ENCODE peak calls at places on chromosomes 13 and 19, in nine cellular contexts. One of them, this sample, is unnamed.
A peak's percentile ranks its signal among the peaks of the same experiment; 100 is the strongest.

GRCh38 chr19:3184847-3185481 is 766 bp upstream of the NCLN start:
- DNase-seq in WTC11: peak; percentile 56
- DNase-seq in A549: no peak
- DNase-seq in HTR-8/SVneo: peak; percentile 47
- DNase-seq in GM12865: peak; percentile 78
- DNase-seq in T follicular helper cell: peak; percentile 69
- DNase-seq in left ventricle myocardium inferior: peak; percentile 70
- DNase-seq in cardiac septum: peak; percentile 86
- DNase-seq in astrocyte: no peak
- DNase-seq in this sample: peak; percentile 82

GRCh38 chr13:94480672-94481145 is 1.2 kb upstream of the DCT start:
- DNase-seq in astrocyte: peak; percentile 46
- DNase-seq in T follicular helper cell: no peak
- DNase-seq in HTR-8/SVneo: no peak
- DNase-seq in left ventricle myocardium inferior: peak; percentile 41
- DNase-seq in A549: no peak
- DNase-seq in GM12865: no peak
- DNase-seq in WTC11: no peak
- DNase-seq in cardiac septum: no peak
- DNase-seq in this sample: peak; percentile 59

GRCh38 chr13:35489050-35489449 is 12.6 kb upstream of the MAB21L1 start:
- DNase-seq in astrocyte: no peak
- DNase-seq in GM12865: no peak
- DNase-seq in WTC11: no peak
- DNase-seq in left ventricle myocardium inferior: no peak
- DNase-seq in A549: no peak
- DNase-seq in T follicular helper cell: no peak
- DNase-seq in HTR-8/SVneo: no peak
- DNase-seq in cardiac septum: no peak
- DNase-seq in this sample: no peak

GRCh38 chr13:72204291-72204690 is 337.3 kb upstream of the DACH1 start:
- DNase-seq in HTR-8/SVneo: peak; percentile 2
- DNase-seq in T follicular helper cell: no peak
- DNase-seq in A549: no peak
- DNase-seq in WTC11: no peak
- DNase-seq in cardiac septum: no peak
- DNase-seq in left ventricle myocardium inferior: no peak
- DNase-seq in astrocyte: peak; percentile 79
- DNase-seq in GM12865: no peak
- DNase-seq in this sample: no peak

GRCh38 chr19:50835785-50836542 is 2.6 kb upstream of the KLK15 start:
- DNase-seq in T follicular helper cell: peak; percentile 40
- DNase-seq in cardiac septum: peak; percentile 79
- DNase-seq in left ventricle myocardium inferior: peak; percentile 66
- DNase-seq in WTC11: peak; percentile 81
- DNase-seq in GM12865: peak; percentile 82
- DNase-seq in HTR-8/SVneo: peak; percentile 90
- DNase-seq in A549: peak; percentile 83
- DNase-seq in astrocyte: peak; percentile 19
- DNase-seq in this sample: peak; percentile 80

GRCh38 chr19:48881741-48882657 is 9.8 kb downstream of the PPP1R15A start:
- DNase-seq in WTC11: peak; percentile 73
- DNase-seq in astrocyte: no peak
- DNase-seq in T follicular helper cell: no peak
- DNase-seq in cardiac septum: no peak
- DNase-seq in GM12865: peak; percentile 45
- DNase-seq in HTR-8/SVneo: no peak
- DNase-seq in left ventricle myocardium inferior: no peak
- DNase-seq in A549: peak; percentile 58
- DNase-seq in this sample: no peak

GRCh38 chr19:32457540-32457939 is 52.0 kb downstream of the DPY19L3 start:
- DNase-seq in astrocyte: no peak
- DNase-seq in A549: no peak
- DNase-seq in WTC11: no peak
- DNase-seq in T follicular helper cell: no peak
- DNase-seq in HTR-8/SVneo: no peak
- DNase-seq in left ventricle myocardium inferior: no peak
- DNase-seq in cardiac septum: no peak
- DNase-seq in GM12865: peak; percentile 37
- DNase-seq in this sample: no peak

GRCh38 chr19:48671456-48671995 is 1.3 kb downstream of the NTN5 start:
- DNase-seq in astrocyte: no peak
- DNase-seq in left ventricle myocardium inferior: no peak
- DNase-seq in A549: no peak
- DNase-seq in WTC11: no peak
- DNase-seq in GM12865: no peak
- DNase-seq in cardiac septum: no peak
- DNase-seq in T follicular helper cell: no peak
- DNase-seq in HTR-8/SVneo: no peak
- DNase-seq in this sample: no peak

GRCh38 chr19:3346677-3347353 is 19.6 kb upstream of the NFIC start:
- DNase-seq in left ventricle myocardium inferior: peak; percentile 79
- DNase-seq in WTC11: no peak
- DNase-seq in GM12865: no peak
- DNase-seq in T follicular helper cell: no peak
- DNase-seq in HTR-8/SVneo: no peak
- DNase-seq in cardiac septum: no peak
- DNase-seq in A549: no peak
- DNase-seq in astrocyte: no peak
- DNase-seq in this sample: peak; percentile 85

GRCh38 chr19:18649371-18650047 is 12.7 kb downstream of the KLHL26 start:
- DNase-seq in astrocyte: peak; percentile 58
- DNase-seq in WTC11: no peak
- DNase-seq in left ventricle myocardium inferior: peak; percentile 86
- DNase-seq in cardiac septum: no peak
- DNase-seq in T follicular helper cell: no peak
- DNase-seq in GM12865: no peak
- DNase-seq in HTR-8/SVneo: no peak
- DNase-seq in A549: no peak
- DNase-seq in this sample: peak; percentile 88

GRCh38 chr13:110366733-110367132 is 59.6 kb downstream of the COL4A2 start:
- DNase-seq in GM12865: no peak
- DNase-seq in T follicular helper cell: no peak
- DNase-seq in astrocyte: no peak
- DNase-seq in cardiac septum: no peak
- DNase-seq in A549: no peak
- DNase-seq in left ventricle myocardium inferior: no peak
- DNase-seq in WTC11: no peak
- DNase-seq in HTR-8/SVneo: no peak
- DNase-seq in this sample: no peak

GRCh38 chr19:33532859-33533455 is 11.4 kb upstream of the PEPD start:
- DNase-seq in WTC11: peak; percentile 53
- DNase-seq in GM12865: no peak
- DNase-seq in HTR-8/SVneo: no peak
- DNase-seq in A549: no peak
- DNase-seq in cardiac septum: no peak
- DNase-seq in astrocyte: no peak
- DNase-seq in left ventricle myocardium inferior: no peak
- DNase-seq in T follicular helper cell: no peak
- DNase-seq in this sample: no peak

GRCh38 chr19:17797397-17798201 is 2.7 kb downstream of the B3GNT3 start:
- DNase-seq in left ventricle myocardium inferior: no peak
- DNase-seq in A549: peak; percentile 84
- DNase-seq in HTR-8/SVneo: peak; percentile 78
- DNase-seq in T follicular helper cell: no peak
- DNase-seq in astrocyte: no peak
- DNase-seq in GM12865: no peak
- DNase-seq in WTC11: no peak
- DNase-seq in cardiac septum: no peak
- DNase-seq in this sample: no peak

GRCh38 chr13:66689037-66689619 is 541.0 kb downstream of the PCDH9 start:
- DNase-seq in T follicular helper cell: no peak
- DNase-seq in astrocyte: no peak
- DNase-seq in left ventricle myocardium inferior: no peak
- DNase-seq in GM12865: no peak
- DNase-seq in cardiac septum: no peak
- DNase-seq in HTR-8/SVneo: no peak
- DNase-seq in WTC11: no peak
- DNase-seq in A549: peak; percentile 14
- DNase-seq in this sample: no peak

GRCh38 chr13:33284016-33284415 is 1.5 kb downstream of the STARD13 start:
- DNase-seq in GM12865: no peak
- DNase-seq in A549: no peak
- DNase-seq in left ventricle myocardium inferior: no peak
- DNase-seq in astrocyte: peak; percentile 45
- DNase-seq in HTR-8/SVneo: no peak
- DNase-seq in cardiac septum: no peak
- DNase-seq in WTC11: no peak
- DNase-seq in T follicular helper cell: no peak
- DNase-seq in this sample: no peak

GRCh38 chr19:11767633-11768133 is 883 bp downstream of the ZNF441 start:
- DNase-seq in GM12865: peak; percentile 54
- DNase-seq in WTC11: no peak
- DNase-seq in T follicular helper cell: no peak
- DNase-seq in HTR-8/SVneo: peak; percentile 32
- DNase-seq in A549: no peak
- DNase-seq in cardiac septum: peak; percentile 75
- DNase-seq in astrocyte: peak; percentile 10
- DNase-seq in left ventricle myocardium inferior: peak; percentile 17
- DNase-seq in this sample: peak; percentile 44

GRCh38 chr13:102993348-102993747 is 72.9 kb downstream of the SLC10A2 start:
- DNase-seq in left ventricle myocardium inferior: no peak
- DNase-seq in astrocyte: no peak
- DNase-seq in GM12865: no peak
- DNase-seq in cardiac septum: no peak
- DNase-seq in HTR-8/SVneo: no peak
- DNase-seq in T follicular helper cell: no peak
- DNase-seq in WTC11: no peak
- DNase-seq in A549: no peak
- DNase-seq in this sample: no peak

GRCh38 chr19:12015753-12016116 is 19.7 kb downstream of the ZNF433 start:
- DNase-seq in T follicular helper cell: no peak
- DNase-seq in GM12865: no peak
- DNase-seq in left ventricle myocardium inferior: no peak
- DNase-seq in A549: no peak
- DNase-seq in cardiac septum: no peak
- DNase-seq in WTC11: no peak
- DNase-seq in HTR-8/SVneo: no peak
- DNase-seq in astrocyte: no peak
- DNase-seq in this sample: no peak

GRCh38 chr19:4304509-4305252 is at the start of gene FSD1:
- DNase-seq in left ventricle myocardium inferior: no peak
- DNase-seq in T follicular helper cell: peak; percentile 25
- DNase-seq in GM12865: peak; percentile 70
- DNase-seq in astrocyte: no peak
- DNase-seq in cardiac septum: no peak
- DNase-seq in A549: peak; percentile 52
- DNase-seq in HTR-8/SVneo: peak; percentile 92
- DNase-seq in WTC11: peak; percentile 87
- DNase-seq in this sample: peak; percentile 51

GRCh38 chr13:36345438-36346221 is 564 bp downstream of the SPART start:
- DNase-seq in T follicular helper cell: peak; percentile 44
- DNase-seq in WTC11: peak; percentile 54
- DNase-seq in A549: peak; percentile 69
- DNase-seq in astrocyte: peak; percentile 86
- DNase-seq in HTR-8/SVneo: peak; percentile 27
- DNase-seq in left ventricle myocardium inferior: peak; percentile 62
- DNase-seq in cardiac septum: peak; percentile 87
- DNase-seq in GM12865: peak; percentile 58
- DNase-seq in this sample: peak; percentile 68

GRCh38 chr19:32682317-32682716 is 6.7 kb downstream of the RGS9BP start:
- DNase-seq in cardiac septum: no peak
- DNase-seq in astrocyte: no peak
- DNase-seq in WTC11: no peak
- DNase-seq in HTR-8/SVneo: no peak
- DNase-seq in GM12865: no peak
- DNase-seq in A549: no peak
- DNase-seq in left ventricle myocardium inferior: no peak
- DNase-seq in T follicular helper cell: no peak
- DNase-seq in this sample: no peak

GRCh38 chr19:42120276-42121010 is 11.8 kb downstream of the POU2F2 start:
- DNase-seq in WTC11: no peak
- DNase-seq in HTR-8/SVneo: no peak
- DNase-seq in cardiac septum: no peak
- DNase-seq in GM12865: no peak
- DNase-seq in A549: no peak
- DNase-seq in T follicular helper cell: no peak
- DNase-seq in astrocyte: no peak
- DNase-seq in left ventricle myocardium inferior: no peak
- DNase-seq in this sample: no peak

GRCh38 chr13:31174018-31174417 is 12.3 kb upstream of the HSPH1 start:
- DNase-seq in WTC11: no peak
- DNase-seq in T follicular helper cell: no peak
- DNase-seq in left ventricle myocardium inferior: no peak
- DNase-seq in astrocyte: peak; percentile 30
- DNase-seq in HTR-8/SVneo: no peak
- DNase-seq in A549: no peak
- DNase-seq in cardiac septum: no peak
- DNase-seq in GM12865: no peak
- DNase-seq in this sample: no peak

GRCh38 chr13:19772306-19772705 is 10.4 kb downstream of the PSPC1 start:
- DNase-seq in HTR-8/SVneo: no peak
- DNase-seq in WTC11: no peak
- DNase-seq in GM12865: no peak
- DNase-seq in A549: no peak
- DNase-seq in cardiac septum: peak; percentile 20
- DNase-seq in T follicular helper cell: no peak
- DNase-seq in astrocyte: peak; percentile 20
- DNase-seq in left ventricle myocardium inferior: no peak
- DNase-seq in this sample: no peak

GRCh38 chr19:44893704-44894103 is 2.6 kb downstream of the TOMM40 start:
- DNase-seq in T follicular helper cell: no peak
- DNase-seq in A549: no peak
- DNase-seq in WTC11: no peak
- DNase-seq in astrocyte: no peak
- DNase-seq in GM12865: no peak
- DNase-seq in HTR-8/SVneo: no peak
- DNase-seq in left ventricle myocardium inferior: no peak
- DNase-seq in cardiac septum: no peak
- DNase-seq in this sample: no peak

GRCh38 chr13:105918842-105919741 is 616.4 kb downstream of the EFNB2 start:
- DNase-seq in left ventricle myocardium inferior: no peak
- DNase-seq in HTR-8/SVneo: peak; percentile 57
- DNase-seq in astrocyte: peak; percentile 76
- DNase-seq in GM12865: no peak
- DNase-seq in A549: peak; percentile 73
- DNase-seq in T follicular helper cell: no peak
- DNase-seq in cardiac septum: no peak
- DNase-seq in WTC11: no peak
- DNase-seq in this sample: no peak

GRCh38 chr13:30204564-30204963 is 102.8 kb downstream of the KATNAL1 start:
- DNase-seq in GM12865: peak; percentile 59
- DNase-seq in T follicular helper cell: no peak
- DNase-seq in left ventricle myocardium inferior: no peak
- DNase-seq in HTR-8/SVneo: no peak
- DNase-seq in astrocyte: no peak
- DNase-seq in cardiac septum: no peak
- DNase-seq in A549: no peak
- DNase-seq in WTC11: no peak
- DNase-seq in this sample: no peak

GRCh38 chr19:43780706-43781525 is at the start of gene KCNN4:
- DNase-seq in astrocyte: peak; percentile 91
- DNase-seq in A549: peak; percentile 84
- DNase-seq in GM12865: peak; percentile 82
- DNase-seq in T follicular helper cell: peak; percentile 21
- DNase-seq in HTR-8/SVneo: no peak
- DNase-seq in WTC11: no peak
- DNase-seq in left ventricle myocardium inferior: no peak
- DNase-seq in cardiac septum: peak; percentile 67
- DNase-seq in this sample: no peak

GRCh38 chr13:111533900-111534645 is 213.6 kb downstream of the TEX29 start:
- DNase-seq in left ventricle myocardium inferior: no peak
- DNase-seq in HTR-8/SVneo: no peak
- DNase-seq in WTC11: no peak
- DNase-seq in GM12865: no peak
- DNase-seq in cardiac septum: no peak
- DNase-seq in A549: no peak
- DNase-seq in T follicular helper cell: no peak
- DNase-seq in astrocyte: no peak
- DNase-seq in this sample: no peak

GRCh38 chr13:33050161-33050560 is 33.9 kb downstream of the KL start:
- DNase-seq in cardiac septum: no peak
- DNase-seq in A549: no peak
- DNase-seq in left ventricle myocardium inferior: no peak
- DNase-seq in GM12865: no peak
- DNase-seq in WTC11: no peak
- DNase-seq in T follicular helper cell: no peak
- DNase-seq in HTR-8/SVneo: no peak
- DNase-seq in astrocyte: no peak
- DNase-seq in this sample: no peak

GRCh38 chr13:75762066-75762937 is 126.2 kb downstream of the LMO7 start:
- DNase-seq in A549: peak; percentile 24
- DNase-seq in T follicular helper cell: no peak
- DNase-seq in cardiac septum: no peak
- DNase-seq in astrocyte: no peak
- DNase-seq in left ventricle myocardium inferior: no peak
- DNase-seq in HTR-8/SVneo: no peak
- DNase-seq in WTC11: no peak
- DNase-seq in GM12865: peak; percentile 82
- DNase-seq in this sample: no peak